ENCODE peak calls at places on chromosomes 16 and 17, in ten cellular contexts. C is mesendoderm, W is colonic mucosa, F is ovary, D is HepG2, T is right atrium auricular region, X is IMR-90, M is tibial nerve, O is neural progenitor cell, Y is fibroblast of lung. L is an unnamed sample.

GRCh38 chr16:81623365-81624102 is 155.6 kb upstream of the PLCG2 start:
- DNase-seq in C (peak; percentile 61), W (peak; percentile 48), F (no peak), D (peak; percentile 50), T (no peak), X (peak; percentile 43), M (no peak), O (peak; percentile 73), Y (no peak), L (no peak)

GRCh38 chr16:17160285-17160854 is 310.4 kb downstream of the XYLT1 start:
- DNase-seq in C (peak; percentile 56), W (no peak), F (no peak), D (no peak), T (no peak), X (peak; percentile 45), M (no peak), O (peak; percentile 63), Y (peak; percentile 81), L (no peak)

GRCh38 chr16:9048302-9048700 is 43.1 kb upstream of the HAPSTR1 start:
- DNase-seq in C (no peak), W (no peak), F (no peak), D (no peak), T (no peak), X (peak; percentile 34), M (no peak), O (no peak), Y (peak; percentile 60), L (no peak)

GRCh38 chr16:14377326-14377725 is 252.7 kb downstream of the PARN start:
- DNase-seq in C (no peak), W (no peak), F (no peak), D (no peak), T (no peak), X (peak; percentile 67), M (no peak), O (no peak), Y (peak; percentile 40), L (no peak)

GRCh38 chr17:47785538-47786123 is 36.0 kb downstream of the OSBPL7 start:
- DNase-seq in C (peak; percentile 75), W (no peak), F (no peak), D (peak; percentile 52), T (no peak), X (peak; percentile 16), M (no peak), O (peak; percentile 80), Y (peak; percentile 27), L (no peak)

GRCh38 chr16:49484936-49485335 is 111.3 kb downstream of the C16orf78 start:
- DNase-seq in C (no peak), W (no peak), F (no peak), D (no peak), T (no peak), X (no peak), M (no peak), O (no peak), Y (no peak), L (no peak)

GRCh38 chr17:61444831-61445230 is 7.4 kb upstream of the TBX4 start:
- DNase-seq in C (no peak), W (no peak), F (no peak), D (no peak), T (no peak), X (peak; percentile 79), M (no peak), O (no peak), Y (peak; percentile 66), L (no peak)

GRCh38 chr16:66605177-66605999 is 884 bp downstream of the CMTM3 start:
- DNase-seq in C (peak; percentile 67), W (peak; percentile 45), F (peak; percentile 78), D (peak; percentile 30), T (no peak), X (peak; percentile 34), M (no peak), O (peak; percentile 82), Y (peak; percentile 63), L (peak; percentile 61)

GRCh38 chr17:45775148-45775547 is 9.0 kb upstream of the CRHR1 start:
- DNase-seq in C (no peak), W (no peak), F (no peak), D (no peak), T (no peak), X (no peak), M (no peak), O (no peak), Y (no peak), L (no peak)

GRCh38 chr17:71600137-71600789 is 520.6 kb upstream of the SOX9 start:
- DNase-seq in C (no peak), W (no peak), F (no peak), D (no peak), T (no peak), X (peak; percentile 7), M (no peak), O (no peak), Y (no peak), L (no peak)

GRCh38 chr17:10603889-10604288 is 53.2 kb downstream of the MYH3 start:
- DNase-seq in C (no peak), W (no peak), F (no peak), D (no peak), T (no peak), X (no peak), M (no peak), O (no peak), Y (no peak), L (no peak)

GRCh38 chr17:3555189-3555796 is 2.3 kb downstream of the TRPV3 start:
- DNase-seq in C (no peak), W (no peak), F (no peak), D (no peak), T (no peak), X (no peak), M (no peak), O (no peak), Y (no peak), L (no peak)

GRCh38 chr17:37802061-37802460 is 57.2 kb upstream of the HNF1B start:
- DNase-seq in C (no peak), W (no peak), F (no peak), D (no peak), T (no peak), X (no peak), M (no peak), O (no peak), Y (peak; percentile 12), L (no peak)

GRCh38 chr17:58233547-58233946 is 4.8 kb upstream of the LPO start:
- DNase-seq in C (no peak), W (no peak), F (no peak), D (no peak), T (no peak), X (no peak), M (no peak), O (no peak), Y (no peak), L (no peak)

GRCh38 chr16:79582789-79583188 is 17.7 kb downstream of the MAF start:
- DNase-seq in C (no peak), W (no peak), F (no peak), D (no peak), T (no peak), X (no peak), M (no peak), O (no peak), Y (no peak), L (no peak)

GRCh38 chr17:17836250-17836817 is 452 bp downstream of the SREBF1 start:
- DNase-seq in C (peak; percentile 98), W (peak; percentile 99), F (peak; percentile 97), D (peak; percentile 92), T (peak; percentile 98), X (peak; percentile 92), M (peak; percentile 95), O (peak; percentile 100), Y (peak; percentile 85), L (peak; percentile 98)

GRCh38 chr17:17839792-17840707 is 3.3 kb upstream of the SREBF1 start:
- DNase-seq in C (peak; percentile 94), W (peak; percentile 92), F (peak; percentile 94), D (peak; percentile 80), T (peak; percentile 88), X (peak; percentile 78), M (peak; percentile 80), O (peak; percentile 94), Y (peak; percentile 89), L (peak; percentile 97)

GRCh38 chr17:17837380-17837821 is 615 bp upstream of the SREBF1 start:
- DNase-seq in C (peak; percentile 96), W (peak; percentile 66), F (peak; percentile 33), D (peak; percentile 60), T (peak; percentile 87), X (peak; percentile 81), M (peak; percentile 67), O (peak; percentile 50), Y (peak; percentile 79), L (no peak)

GRCh38 chr17:17836818-17837379 is at the start of gene SREBF1:
- DNase-seq in C (peak; percentile 74), W (peak; percentile 79), F (peak; percentile 70), D (peak; percentile 37), T (no peak), X (peak; percentile 37), M (no peak), O (peak; percentile 94), Y (peak; percentile 53), L (peak; percentile 78)

GRCh38 chr17:17837966-17838962 is 1.5 kb upstream of the SREBF1 start:
- DNase-seq in C (peak; percentile 96), W (peak; percentile 86), F (peak; percentile 55), D (peak; percentile 57), T (peak; percentile 72), X (peak; percentile 24), M (peak; percentile 59), O (peak; percentile 41), Y (peak; percentile 49), L (no peak)
- H3K4me1 ChIP-seq in C (peaks cover 34% of the 10 kb centered on the region), W (peaks cover 32% of the 10 kb centered on the region), F (peaks cover 26% of the 10 kb centered on the region), D (peaks cover 85% of the 10 kb centered on the region), T (no peaks in the 10 kb centered on the region), X (peaks cover 44% of the 10 kb centered on the region), M (no peaks in the 10 kb centered on the region), O (peaks cover 42% of the 10 kb centered on the region), Y (peaks cover 46% of the 10 kb centered on the region), L (peaks cover 85% of the 10 kb centered on the region)

GRCh38 chr17:19755821-19756510 is 7.9 kb upstream of the ALDH3A1 start:
- DNase-seq in C (no peak), W (peak; percentile 14), F (no peak), D (no peak), T (no peak), X (no peak), M (no peak), O (no peak), Y (no peak), L (no peak)
- H3K27ac ChIP-seq in C (no peak overlapping the region), W (no peak overlapping the region), F (no peak overlapping the region), D (no peak overlapping the region), T (no peak overlapping the region), X (no peak overlapping the region), M (no peak overlapping the region), O (no peak overlapping the region), Y (no peak overlapping the region), L (no peak overlapping the region)

GRCh38 chr16:12093902-12094301 is 117.4 kb downstream of the SNX29 start:
- DNase-seq in C (no peak), W (no peak), F (peak; percentile 0), D (no peak), T (no peak), X (no peak), M (no peak), O (no peak), Y (no peak), L (no peak)
- H3K4me1 ChIP-seq in C (peaks cover 2% of the 10 kb centered on the region), W (no peaks in the 10 kb centered on the region), F (peaks cover 22% of the 10 kb centered on the region), D (peaks cover 66% of the 10 kb centered on the region), T (no peaks in the 10 kb centered on the region), X (peaks cover 35% of the 10 kb centered on the region), M (no peaks in the 10 kb centered on the region), O (peaks cover 63% of the 10 kb centered on the region), Y (peaks cover 26% of the 10 kb centered on the region), L (peaks cover 64% of the 10 kb centered on the region)

DNA sequence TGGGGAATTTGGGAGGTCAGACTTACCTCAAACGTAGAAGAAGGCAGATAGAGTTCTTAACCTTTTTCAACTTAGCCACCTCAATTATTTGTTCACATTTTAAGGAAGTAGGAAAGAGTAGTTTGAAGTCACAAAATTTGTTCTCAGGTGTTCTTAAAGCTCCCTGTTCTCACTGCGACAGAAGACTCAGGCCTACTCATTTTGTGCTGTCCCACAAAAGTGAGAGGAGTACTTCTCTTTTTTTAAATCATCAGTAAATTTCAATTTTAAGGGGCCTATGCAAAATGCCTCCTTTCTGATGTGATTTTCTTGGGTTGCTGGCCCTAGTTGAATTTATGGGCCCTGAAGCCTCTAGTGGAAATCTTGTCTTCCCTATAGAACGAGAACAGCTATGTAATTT is 133.4 kb downstream of the MAP2K6 start:
- DNase-seq in C (no peak), W (no peak), F (no peak), D (no peak), T (no peak), X (no peak), M (no peak), O (no peak), Y (no peak), L (no peak)
- H3K27ac ChIP-seq in C (no peak overlapping the region), W (no peak overlapping the region), F (no peak overlapping the region), D (no peak overlapping the region), T (no peak overlapping the region), X (no peak overlapping the region), M (no peak overlapping the region), O (no peak overlapping the region), Y (no peak overlapping the region), L (no peak overlapping the region)